ENCODE peak calls at places on chromosomes 4 and X, in eight cellular contexts. One of them, this sample, is unnamed.

GRCh38 chr4:6032249-6033244 is 14.3 kb upstream of the C4orf50 start:
- DNase-seq in sigmoid colon: no peak
- DNase-seq in neural progenitor cell: peak; percentile 14
- DNase-seq in heart right ventricle: no peak
- DNase-seq in CD8-positive, alpha-beta T cell: no peak
- DNase-seq in right atrium auricular region: no peak
- DNase-seq in right lobe of liver: no peak
- DNase-seq in endodermal cell: no peak
- DNase-seq in this sample: no peak

GRCh38 chrX:82648062-82648461 is 860.0 kb upstream of the POU3F4 start:
- DNase-seq in CD8-positive, alpha-beta T cell: no peak
- DNase-seq in right atrium auricular region: no peak
- DNase-seq in neural progenitor cell: no peak
- DNase-seq in heart right ventricle: no peak
- DNase-seq in right lobe of liver: no peak
- DNase-seq in sigmoid colon: no peak
- DNase-seq in endodermal cell: no peak
- DNase-seq in this sample: no peak

GRCh38 chr4:6918345-6918744 is 8.7 kb downstream of the TBC1D14 start:
- DNase-seq in heart right ventricle: no peak
- DNase-seq in CD8-positive, alpha-beta T cell: no peak
- DNase-seq in right atrium auricular region: no peak
- DNase-seq in endodermal cell: peak; percentile 54
- DNase-seq in neural progenitor cell: no peak
- DNase-seq in right lobe of liver: no peak
- DNase-seq in sigmoid colon: peak; percentile 54
- DNase-seq in this sample: no peak

GRCh38 chr4:162274354-162274753 is 110.6 kb upstream of the FSTL5 start:
- DNase-seq in sigmoid colon: peak; percentile 72
- DNase-seq in neural progenitor cell: no peak
- DNase-seq in right atrium auricular region: no peak
- DNase-seq in right lobe of liver: no peak
- DNase-seq in heart right ventricle: no peak
- DNase-seq in CD8-positive, alpha-beta T cell: no peak
- DNase-seq in endodermal cell: no peak
- DNase-seq in this sample: no peak

GRCh38 chrX:118552501-118552900 is 56.9 kb downstream of the DOCK11 start:
- DNase-seq in heart right ventricle: no peak
- DNase-seq in CD8-positive, alpha-beta T cell: no peak
- DNase-seq in neural progenitor cell: no peak
- DNase-seq in right atrium auricular region: peak; percentile 60
- DNase-seq in right lobe of liver: no peak
- DNase-seq in endodermal cell: no peak
- DNase-seq in sigmoid colon: peak; percentile 64
- DNase-seq in this sample: no peak

GRCh38 chrX:65463550-65463949 is 71.0 kb downstream of the LAS1L start:
- DNase-seq in neural progenitor cell: peak; percentile 79
- DNase-seq in right lobe of liver: no peak
- DNase-seq in endodermal cell: peak; percentile 75
- DNase-seq in heart right ventricle: no peak
- DNase-seq in CD8-positive, alpha-beta T cell: no peak
- DNase-seq in sigmoid colon: no peak
- DNase-seq in right atrium auricular region: no peak
- DNase-seq in this sample: no peak

GRCh38 chr4:126051709-126052424 is 737.1 kb downstream of the FAT4 start:
- DNase-seq in endodermal cell: no peak
- DNase-seq in CD8-positive, alpha-beta T cell: no peak
- DNase-seq in sigmoid colon: no peak
- DNase-seq in right lobe of liver: no peak
- DNase-seq in heart right ventricle: no peak
- DNase-seq in right atrium auricular region: no peak
- DNase-seq in neural progenitor cell: no peak
- DNase-seq in this sample: no peak

GRCh38 chrX:119455264-119455663 is 13.0 kb upstream of the SLC25A5 start:
- DNase-seq in heart right ventricle: no peak
- DNase-seq in endodermal cell: no peak
- DNase-seq in sigmoid colon: no peak
- DNase-seq in CD8-positive, alpha-beta T cell: no peak
- DNase-seq in neural progenitor cell: no peak
- DNase-seq in right atrium auricular region: no peak
- DNase-seq in right lobe of liver: no peak
- DNase-seq in this sample: no peak

GRCh38 chrX:13733506-13733905 is 914 bp downstream of the TRAPPC2 start:
- DNase-seq in right lobe of liver: no peak
- DNase-seq in neural progenitor cell: no peak
- DNase-seq in endodermal cell: no peak
- DNase-seq in sigmoid colon: no peak
- DNase-seq in right atrium auricular region: no peak
- DNase-seq in CD8-positive, alpha-beta T cell: no peak
- DNase-seq in heart right ventricle: no peak
- DNase-seq in this sample: no peak

GRCh38 chr4:150874386-150875226 is 140.5 kb downstream of the LRBA start:
- DNase-seq in neural progenitor cell: no peak
- DNase-seq in right lobe of liver: peak; percentile 22
- DNase-seq in CD8-positive, alpha-beta T cell: no peak
- DNase-seq in endodermal cell: no peak
- DNase-seq in sigmoid colon: no peak
- DNase-seq in heart right ventricle: peak; percentile 70
- DNase-seq in right atrium auricular region: no peak
- DNase-seq in this sample: no peak

GRCh38 chrX:139882299-139882698 is 50.6 kb downstream of the ATP11C start:
- DNase-seq in heart right ventricle: no peak
- DNase-seq in neural progenitor cell: no peak
- DNase-seq in CD8-positive, alpha-beta T cell: no peak
- DNase-seq in sigmoid colon: no peak
- DNase-seq in endodermal cell: no peak
- DNase-seq in right lobe of liver: no peak
- DNase-seq in right atrium auricular region: no peak
- DNase-seq in this sample: no peak

GRCh38 chr4:55907469-55907868 is 41.3 kb upstream of the CEP135 start:
- DNase-seq in sigmoid colon: no peak
- DNase-seq in endodermal cell: no peak
- DNase-seq in CD8-positive, alpha-beta T cell: no peak
- DNase-seq in right lobe of liver: no peak
- DNase-seq in neural progenitor cell: no peak
- DNase-seq in right atrium auricular region: no peak
- DNase-seq in heart right ventricle: no peak
- DNase-seq in this sample: no peak

GRCh38 chr4:766152-766515 is 59.8 kb downstream of the CPLX1 start:
- DNase-seq in endodermal cell: no peak
- DNase-seq in CD8-positive, alpha-beta T cell: no peak
- DNase-seq in right lobe of liver: no peak
- DNase-seq in neural progenitor cell: no peak
- DNase-seq in heart right ventricle: no peak
- DNase-seq in sigmoid colon: no peak
- DNase-seq in right atrium auricular region: no peak
- DNase-seq in this sample: peak; percentile 82

GRCh38 chrX:133608406-133608805 is 193.1 kb upstream of the GPC4 start:
- DNase-seq in right lobe of liver: no peak
- DNase-seq in sigmoid colon: no peak
- DNase-seq in right atrium auricular region: no peak
- DNase-seq in CD8-positive, alpha-beta T cell: no peak
- DNase-seq in neural progenitor cell: no peak
- DNase-seq in heart right ventricle: no peak
- DNase-seq in endodermal cell: no peak
- DNase-seq in this sample: no peak

GRCh38 chr4:26459054-26459755 is 31.1 kb downstream of the CCKAR start:
- DNase-seq in right atrium auricular region: no peak
- DNase-seq in right lobe of liver: no peak
- DNase-seq in heart right ventricle: no peak
- DNase-seq in CD8-positive, alpha-beta T cell: no peak
- DNase-seq in endodermal cell: no peak
- DNase-seq in neural progenitor cell: peak; percentile 46
- DNase-seq in sigmoid colon: no peak
- DNase-seq in this sample: no peak
- H3K4me3 ChIP-seq in right atrium auricular region: no peak overlapping the region
- H3K4me3 ChIP-seq in right lobe of liver: no peak overlapping the region
- H3K4me3 ChIP-seq in heart right ventricle: no peak overlapping the region
- H3K4me3 ChIP-seq in CD8-positive, alpha-beta T cell: no peak overlapping the region
- H3K4me3 ChIP-seq in endodermal cell: no peak overlapping the region
- H3K4me3 ChIP-seq in neural progenitor cell: no peak overlapping the region
- H3K4me3 ChIP-seq in sigmoid colon: no peak overlapping the region
- H3K4me3 ChIP-seq in this sample: no peak overlapping the region

DNA sequence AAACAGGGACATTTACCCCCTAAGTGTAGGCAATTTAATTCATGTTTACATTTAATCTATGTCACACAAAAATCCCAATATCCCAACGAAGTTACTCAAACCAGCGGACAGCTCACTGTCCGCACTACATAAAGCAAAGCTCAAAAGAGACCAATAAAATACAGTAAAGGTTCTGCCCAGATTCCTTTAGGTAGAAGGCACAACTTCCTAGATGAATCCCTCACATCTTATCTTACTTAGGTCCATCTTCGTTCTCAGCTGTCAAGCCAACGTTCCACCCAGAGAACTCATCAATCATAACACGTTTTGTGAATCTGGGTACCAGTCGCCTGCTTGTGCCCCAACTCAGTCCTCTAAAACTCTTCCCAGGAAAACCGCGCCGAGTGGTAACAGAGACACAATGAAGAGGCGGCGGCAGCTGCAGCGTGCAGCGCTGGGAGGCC is 1.7 kb downstream of the HNRNPDL start:
- DNase-seq in neural progenitor cell: no peak
- DNase-seq in right lobe of liver: no peak
- DNase-seq in right atrium auricular region: no peak
- DNase-seq in endodermal cell: no peak
- DNase-seq in heart right ventricle: no peak
- DNase-seq in CD8-positive, alpha-beta T cell: no peak
- DNase-seq in sigmoid colon: no peak
- DNase-seq in this sample: no peak
- H3K4me1 ChIP-seq in neural progenitor cell: peaks cover 39% of the 10 kb centered on the region
- H3K4me1 ChIP-seq in right lobe of liver: no peaks in the 10 kb centered on the region
- H3K4me1 ChIP-seq in right atrium auricular region: peaks cover 37% of the 10 kb centered on the region
- H3K4me1 ChIP-seq in endodermal cell: no peaks in the 10 kb centered on the region
- H3K4me1 ChIP-seq in heart right ventricle: peaks cover 10% of the 10 kb centered on the region
- H3K4me1 ChIP-seq in CD8-positive, alpha-beta T cell: peaks cover 40% of the 10 kb centered on the region
- H3K4me1 ChIP-seq in sigmoid colon: peaks cover 42% of the 10 kb centered on the region
- H3K4me1 ChIP-seq in this sample: peaks cover 50% of the 10 kb centered on the region

GRCh38 chrX:340641-341423 is 22.2 kb upstream of the GTPBP6 start:
- DNase-seq in neural progenitor cell: no peak
- DNase-seq in sigmoid colon: peak; percentile 56
- DNase-seq in right atrium auricular region: no peak
- DNase-seq in CD8-positive, alpha-beta T cell: no peak
- DNase-seq in heart right ventricle: no peak
- DNase-seq in right lobe of liver: peak; percentile 14
- DNase-seq in endodermal cell: no peak
- DNase-seq in this sample: peak; percentile 74
- H3K9me3 ChIP-seq in neural progenitor cell: no peaks in the 10 kb centered on the region
- H3K9me3 ChIP-seq in sigmoid colon: no peaks in the 10 kb centered on the region
- H3K9me3 ChIP-seq in right atrium auricular region: no peaks in the 10 kb centered on the region
- H3K9me3 ChIP-seq in CD8-positive, alpha-beta T cell: no peaks in the 10 kb centered on the region
- H3K9me3 ChIP-seq in heart right ventricle: no peaks in the 10 kb centered on the region
- H3K9me3 ChIP-seq in right lobe of liver: no peaks in the 10 kb centered on the region
- H3K9me3 ChIP-seq in endodermal cell: no peaks in the 10 kb centered on the region
- H3K9me3 ChIP-seq in this sample: no peaks in the 10 kb centered on the region

DNA sequence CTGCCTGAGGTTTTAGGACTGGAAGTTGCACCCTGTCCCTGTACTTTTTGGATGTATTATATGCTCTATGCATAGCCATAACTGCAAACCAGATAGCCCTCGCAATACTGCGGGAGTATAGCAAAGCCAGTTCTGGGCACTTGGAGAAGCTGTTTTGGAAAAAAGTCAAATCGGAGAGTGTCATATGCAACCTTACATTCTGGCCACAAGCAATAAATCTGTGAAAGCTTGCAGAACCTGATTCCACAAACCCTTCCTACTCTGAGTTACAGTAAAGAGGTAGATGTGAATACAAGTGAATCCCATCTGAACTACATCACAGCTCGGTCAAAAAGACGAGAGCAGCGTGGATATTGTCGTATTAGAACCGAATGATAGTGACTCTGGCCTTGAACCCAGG is 10.3 kb downstream of the HELT start:
- DNase-seq in right lobe of liver: no peak
- DNase-seq in heart right ventricle: no peak
- DNase-seq in right atrium auricular region: no peak
- DNase-seq in sigmoid colon: no peak
- DNase-seq in neural progenitor cell: no peak
- DNase-seq in endodermal cell: no peak
- DNase-seq in CD8-positive, alpha-beta T cell: no peak
- DNase-seq in this sample: no peak
- H3K4me3 ChIP-seq in right lobe of liver: no peak overlapping the region
- H3K4me3 ChIP-seq in heart right ventricle: no peak overlapping the region
- H3K4me3 ChIP-seq in right atrium auricular region: no peak overlapping the region
- H3K4me3 ChIP-seq in sigmoid colon: no peak overlapping the region
- H3K4me3 ChIP-seq in neural progenitor cell: no peak overlapping the region
- H3K4me3 ChIP-seq in endodermal cell: no peak overlapping the region
- H3K4me3 ChIP-seq in CD8-positive, alpha-beta T cell: no peak overlapping the region
- H3K4me3 ChIP-seq in this sample: no peak overlapping the region

GRCh38 chr4:2871466-2871865 is 27.8 kb downstream of the ADD1 start:
- DNase-seq in endodermal cell: no peak
- DNase-seq in neural progenitor cell: no peak
- DNase-seq in CD8-positive, alpha-beta T cell: no peak
- DNase-seq in heart right ventricle: no peak
- DNase-seq in right atrium auricular region: no peak
- DNase-seq in sigmoid colon: no peak
- DNase-seq in right lobe of liver: no peak
- DNase-seq in this sample: no peak

GRCh38 chr4:2869659-2870058 is 26.0 kb downstream of the ADD1 start:
- DNase-seq in neural progenitor cell: no peak
- DNase-seq in right lobe of liver: no peak
- DNase-seq in sigmoid colon: no peak
- DNase-seq in right atrium auricular region: no peak
- DNase-seq in endodermal cell: no peak
- DNase-seq in heart right ventricle: no peak
- DNase-seq in CD8-positive, alpha-beta T cell: no peak
- DNase-seq in this sample: no peak

GRCh38 chr4:2873329-2873728 is 29.7 kb downstream of the ADD1 start:
- DNase-seq in right lobe of liver: no peak
- DNase-seq in neural progenitor cell: no peak
- DNase-seq in heart right ventricle: no peak
- DNase-seq in CD8-positive, alpha-beta T cell: no peak
- DNase-seq in sigmoid colon: no peak
- DNase-seq in endodermal cell: no peak
- DNase-seq in right atrium auricular region: no peak
- DNase-seq in this sample: no peak

GRCh38 chr4:2870098-2870497 is 26.5 kb downstream of the ADD1 start:
- DNase-seq in right atrium auricular region: no peak
- DNase-seq in sigmoid colon: no peak
- DNase-seq in right lobe of liver: no peak
- DNase-seq in CD8-positive, alpha-beta T cell: no peak
- DNase-seq in heart right ventricle: no peak
- DNase-seq in endodermal cell: no peak
- DNase-seq in neural progenitor cell: no peak
- DNase-seq in this sample: no peak

GRCh38 chr4:2871911-2872310 is 28.3 kb downstream of the ADD1 start:
- DNase-seq in endodermal cell: no peak
- DNase-seq in right atrium auricular region: no peak
- DNase-seq in sigmoid colon: no peak
- DNase-seq in right lobe of liver: no peak
- DNase-seq in heart right ventricle: no peak
- DNase-seq in CD8-positive, alpha-beta T cell: no peak
- DNase-seq in neural progenitor cell: no peak
- DNase-seq in this sample: no peak
- H3K4me1 ChIP-seq in endodermal cell: peaks cover 38% of the 10 kb centered on the region
- H3K4me1 ChIP-seq in right atrium auricular region: peaks cover 85% of the 10 kb centered on the region
- H3K4me1 ChIP-seq in sigmoid colon: peaks cover 79% of the 10 kb centered on the region
- H3K4me1 ChIP-seq in right lobe of liver: no peaks in the 10 kb centered on the region
- H3K4me1 ChIP-seq in heart right ventricle: peaks cover 20% of the 10 kb centered on the region
- H3K4me1 ChIP-seq in CD8-positive, alpha-beta T cell: peaks cover 19% of the 10 kb centered on the region
- H3K4me1 ChIP-seq in neural progenitor cell: peaks cover 38% of the 10 kb centered on the region
- H3K4me1 ChIP-seq in this sample: no peaks in the 10 kb centered on the region

GRCh38 chrX:55579115-55579514 is 44.1 kb upstream of the FOXR2 start:
- DNase-seq in sigmoid colon: no peak
- DNase-seq in CD8-positive, alpha-beta T cell: no peak
- DNase-seq in neural progenitor cell: no peak
- DNase-seq in right lobe of liver: no peak
- DNase-seq in heart right ventricle: no peak
- DNase-seq in right atrium auricular region: no peak
- DNase-seq in endodermal cell: no peak
- DNase-seq in this sample: no peak

GRCh38 chrX:55582447-55582846 is 40.8 kb upstream of the FOXR2 start:
- DNase-seq in right lobe of liver: no peak
- DNase-seq in neural progenitor cell: no peak
- DNase-seq in CD8-positive, alpha-beta T cell: no peak
- DNase-seq in sigmoid colon: no peak
- DNase-seq in heart right ventricle: no peak
- DNase-seq in endodermal cell: no peak
- DNase-seq in right atrium auricular region: no peak
- DNase-seq in this sample: no peak
- H3K9me3 ChIP-seq in right lobe of liver: no peaks in the 10 kb centered on the region
- H3K9me3 ChIP-seq in neural progenitor cell: peaks cover 14% of the 10 kb centered on the region
- H3K9me3 ChIP-seq in CD8-positive, alpha-beta T cell: no peaks in the 10 kb centered on the region
- H3K9me3 ChIP-seq in sigmoid colon: no peaks in the 10 kb centered on the region
- H3K9me3 ChIP-seq in heart right ventricle: no peaks in the 10 kb centered on the region
- H3K9me3 ChIP-seq in endodermal cell: no peaks in the 10 kb centered on the region
- H3K9me3 ChIP-seq in right atrium auricular region: peaks cover 13% of the 10 kb centered on the region
- H3K9me3 ChIP-seq in this sample: no peaks in the 10 kb centered on the region

This sample was measured in RWPE2.